ENCODE peak calls at places on chromosomes 13 and 19, in four cellular contexts. D is fibroblast of lung, I is neural progenitor cell, N is A549. K is an unnamed sample.

GRCh38 chr13:111225810-111226546 is 94.5 kb upstream of the TEX29 start:
- DNase-seq in D (no peak), I (no peak), N (no peak), K (no peak)

GRCh38 chr19:10871711-10872550 is 578 bp downstream of the CARM1 start:
- DNase-seq in D (no peak), I (peak; percentile 74), N (no peak), K (no peak)

GRCh38 chr13:109180905-109181425 is 551.6 kb downstream of the MYO16 start:
- DNase-seq in D (peak; percentile 83), I (no peak), N (no peak), K (no peak)

GRCh38 chr13:110463876-110464510 is 97.5 kb downstream of the RAB20 start:
- DNase-seq in D (no peak), I (no peak), N (no peak), K (no peak)

GRCh38 chr19:12331211-12331941 is 2.1 kb downstream of the ZNF563 start:
- DNase-seq in D (no peak), I (peak; percentile 13), N (no peak), K (peak; percentile 82)

GRCh38 chr13:38398810-38399493 is 49.3 kb downstream of the UFM1 start:
- DNase-seq in D (peak; percentile 73), I (no peak), N (no peak), K (no peak)

GRCh38 chr13:36231236-36231635 is 16.9 kb upstream of the SOHLH2 start:
- DNase-seq in D (no peak), I (no peak), N (no peak), K (no peak)

GRCh38 chr19:35846038-35846668 is 6.2 kb downstream of the NPHS1 start:
- DNase-seq in D (no peak), I (peak; percentile 35), N (peak; percentile 88), K (no peak)

GRCh38 chr13:72109863-72110262 is 242.9 kb upstream of the DACH1 start:
- DNase-seq in D (no peak), I (no peak), N (no peak), K (no peak)
- H3K4me2 ChIP-seq in D (no peak overlapping the region), I (no peak overlapping the region), N (no peak overlapping the region), K (no peak overlapping the region)

GRCh38 chr19:57171551-57172081 is 4.3 kb upstream of the DUXA start:
- DNase-seq in D (peak; percentile 12), I (peak; percentile 83), N (peak; percentile 13), K (no peak)
- H3K4me2 ChIP-seq in D (peak overlapping the region; percentile 64), I (peak overlapping the region; percentile 69), N (no peak overlapping the region), K (no peak overlapping the region)

GRCh38 chr19:50897612-50898011 is 13.6 kb downstream of the KLK4 start:
- DNase-seq in D (no peak), I (no peak), N (no peak), K (no peak)

GRCh38 chr19:50897191-50897607 is 14.0 kb downstream of the KLK4 start:
- DNase-seq in D (no peak), I (no peak), N (no peak), K (peak; percentile 59)

GRCh38 chr19:50896591-50897190 is 14.5 kb downstream of the KLK4 start:
- DNase-seq in D (peak; percentile 37), I (no peak), N (no peak), K (peak; percentile 100)

GRCh38 chr19:50898018-50898417 is 13.2 kb downstream of the KLK4 start:
- DNase-seq in D (no peak), I (no peak), N (no peak), K (no peak)

DNA sequence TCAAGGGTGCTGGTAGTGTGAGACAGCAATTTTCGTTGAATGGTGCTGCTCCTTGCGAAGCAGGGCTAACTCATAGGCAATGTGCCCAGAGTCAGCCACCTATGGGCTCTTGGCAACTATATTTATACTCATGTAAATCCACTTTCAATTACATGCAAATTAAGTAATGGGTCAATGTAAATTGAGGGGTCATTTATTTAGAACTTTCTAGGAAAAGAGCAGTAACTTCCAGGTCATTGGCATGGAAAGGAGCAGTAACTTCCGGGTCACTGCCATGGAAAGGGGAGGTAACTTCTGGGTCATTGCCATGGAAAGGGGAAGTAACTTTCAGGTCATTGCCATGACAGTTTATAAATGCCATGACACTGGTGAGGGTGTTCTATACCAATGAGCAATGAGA is 11.6 kb downstream of the KLK4 start:
- DNase-seq in D (no peak), I (no peak), N (no peak), K (no peak)
- H3K4me2 ChIP-seq in D (no peak overlapping the region), I (no peak overlapping the region), N (no peak overlapping the region), K (no peak overlapping the region)

DNA sequence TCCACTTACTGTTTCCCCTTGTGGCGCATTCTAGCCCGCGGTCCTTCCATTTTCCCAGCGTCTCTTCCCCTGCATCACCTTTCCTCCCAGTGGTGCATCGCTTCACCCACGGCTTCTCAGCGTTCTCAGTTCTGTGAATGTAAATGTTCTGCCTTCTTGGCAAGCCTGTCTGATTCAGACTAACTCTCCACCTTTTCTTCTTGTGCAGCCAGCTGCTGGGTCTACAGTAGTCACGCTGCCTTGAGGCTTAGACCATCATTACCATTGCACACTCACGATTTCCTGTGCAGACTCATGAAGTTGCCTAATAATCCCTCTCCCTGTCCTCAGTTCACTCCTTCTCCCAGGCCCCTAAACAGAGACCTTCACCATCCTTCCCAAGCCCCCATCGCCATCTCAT is 75.0 kb downstream of the DHRS12 start:
- DNase-seq in D (peak; percentile 82), I (no peak), N (no peak), K (no peak)
- H3K4me2 ChIP-seq in D (no peak overlapping the region), I (no peak overlapping the region), N (peak overlapping the region; percentile 72), K (no peak overlapping the region)

GRCh38 chr13:113741101-113741731 is 17.8 kb upstream of the TMEM255B start:
- DNase-seq in D (no peak), I (no peak), N (no peak), K (no peak)

GRCh38 chr13:113740661-113741060 is 18.4 kb upstream of the TMEM255B start:
- DNase-seq in D (no peak), I (no peak), N (no peak), K (no peak)

GRCh38 chr13:113743366-113744195 is 15.4 kb upstream of the TMEM255B start:
- DNase-seq in D (no peak), I (no peak), N (no peak), K (no peak)

GRCh38 chr13:113742445-113743120 is 16.4 kb upstream of the TMEM255B start:
- DNase-seq in D (no peak), I (no peak), N (no peak), K (no peak)

GRCh38 chr13:113742000-113742441 is 17.0 kb upstream of the TMEM255B start:
- DNase-seq in D (peak; percentile 78), I (peak; percentile 53), N (no peak), K (no peak)
- H3K4me2 ChIP-seq in D (no peak overlapping the region), I (no peak overlapping the region), N (peak overlapping the region; percentile 26), K (no peak overlapping the region)

GRCh38 chr19:53328967-53329366 is 4.6 kb upstream of the ZNF845 start:
- DNase-seq in D (peak; percentile 69), I (no peak), N (no peak), K (no peak)

GRCh38 chr19:53333466-53334449 is at the start of gene ZNF845:
- DNase-seq in D (peak; percentile 91), I (peak; percentile 97), N (peak; percentile 70), K (peak; percentile 63)

GRCh38 chr19:53333071-53333465 is 481 bp upstream of the ZNF845 start:
- DNase-seq in D (no peak), I (peak; percentile 76), N (peak; percentile 14), K (no peak)

DNA sequence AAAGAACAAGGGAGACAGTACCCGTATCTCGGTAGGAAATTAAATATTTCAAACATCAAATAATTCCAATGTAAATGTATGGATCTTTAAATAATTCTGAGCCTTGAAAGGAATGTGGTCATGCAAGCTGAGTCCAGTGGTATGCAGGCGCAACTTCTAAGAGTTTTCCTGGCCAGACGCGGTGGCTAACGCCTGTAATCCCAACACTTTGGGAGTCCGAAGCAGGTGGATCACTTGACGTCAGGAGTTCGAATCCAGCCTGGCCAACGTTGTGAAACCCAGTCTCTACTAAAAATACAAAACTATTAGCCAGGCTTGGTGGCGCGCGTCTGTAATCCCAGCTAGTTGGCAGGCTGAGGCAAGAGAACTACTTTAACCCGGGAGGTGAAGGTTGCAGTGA is 1.1 kb upstream of the ZNF845 start:
- DNase-seq in D (no peak), I (no peak), N (no peak), K (no peak)
- H3K4me2 ChIP-seq in D (peak overlapping the region; percentile 35), I (no peak overlapping the region), N (no peak overlapping the region), K (no peak overlapping the region)

K was measured in GM12878.